ENCODE peak calls at places on chromosomes 13 and 19, in five cellular contexts. One of them, this sample, is unnamed.

GRCh38 chr19:49056101-49056901 is 1.2 kb downstream of the CGB7 start:
- DNase-seq in DMS53: peak; percentile 68
- DNase-seq in GM10248: peak; percentile 84
- DNase-seq in lower leg skin: no peak
- DNase-seq in Right ventricle myocardium superior: peak; percentile 78
- DNase-seq in this sample: peak; percentile 68

GRCh38 chr13:105904034-105904742 is 631.3 kb downstream of the EFNB2 start:
- DNase-seq in DMS53: no peak
- DNase-seq in Right ventricle myocardium superior: no peak
- DNase-seq in lower leg skin: no peak
- DNase-seq in GM10248: no peak
- DNase-seq in this sample: no peak

GRCh38 chr19:46958542-46958941 is 61.1 kb upstream of the NPAS1 start:
- DNase-seq in GM10248: peak; percentile 38
- DNase-seq in lower leg skin: no peak
- DNase-seq in DMS53: no peak
- DNase-seq in Right ventricle myocardium superior: no peak
- DNase-seq in this sample: no peak

GRCh38 chr19:1671716-1672037 is 19.3 kb upstream of the TCF3 start:
- DNase-seq in lower leg skin: no peak
- DNase-seq in DMS53: peak; percentile 27
- DNase-seq in GM10248: peak; percentile 69
- DNase-seq in Right ventricle myocardium superior: no peak
- DNase-seq in this sample: peak; percentile 59

GRCh38 chr13:83941669-83942335 is 59.5 kb upstream of the SLITRK1 start:
- DNase-seq in Right ventricle myocardium superior: no peak
- DNase-seq in GM10248: no peak
- DNase-seq in DMS53: no peak
- DNase-seq in lower leg skin: no peak
- DNase-seq in this sample: peak; percentile 1

GRCh38 chr13:30895773-30896172 is 10.3 kb upstream of the MEDAG start:
- DNase-seq in lower leg skin: peak; percentile 81
- DNase-seq in GM10248: no peak
- DNase-seq in Right ventricle myocardium superior: peak; percentile 65
- DNase-seq in DMS53: no peak
- DNase-seq in this sample: no peak

GRCh38 chr19:2634228-2634951 is 68.1 kb downstream of the GNG7 start:
- DNase-seq in GM10248: no peak
- DNase-seq in Right ventricle myocardium superior: peak; percentile 85
- DNase-seq in DMS53: peak; percentile 35
- DNase-seq in lower leg skin: no peak
- DNase-seq in this sample: no peak

GRCh38 chr13:48120246-48120645 is 25.3 kb upstream of the MED4 start:
- DNase-seq in GM10248: no peak
- DNase-seq in Right ventricle myocardium superior: no peak
- DNase-seq in DMS53: no peak
- DNase-seq in lower leg skin: no peak
- DNase-seq in this sample: no peak

This sample was measured in NCI-H69.